ENCODE peak calls at places on chromosomes 4 and X, in six cellular contexts. U, A, W, F, K and L are unnamed samples.

GRCh38 chr4:13963601-13964000 is 336.1 kb upstream of the BOD1L1 start:
- DNase-seq in K (no peak), W (no peak), A (peak; percentile 62), F (peak; percentile 61), U (no peak), L (no peak)

GRCh38 chrX:1222511-1223252 is 10.2 kb upstream of the CRLF2 start:
- DNase-seq in U (no peak), W (no peak), A (peak; percentile 58), K (no peak), F (no peak), L (no peak)

GRCh38 chr4:176222149-176222548 is 26.8 kb upstream of the SPATA4 start:
- DNase-seq in W (no peak), F (no peak), A (no peak), K (no peak), U (no peak), L (no peak)

GRCh38 chr4:86307432-86307831 is 52.4 kb downstream of the MAPK10 start:
- DNase-seq in K (no peak), F (peak; percentile 14), W (no peak), U (no peak), A (peak; percentile 68), L (no peak)

GRCh38 chr4:140186651-140187315 is 32.8 kb upstream of the MAML3 start:
- DNase-seq in U (peak; percentile 66), K (no peak), F (peak; percentile 66), A (peak; percentile 59), W (no peak), L (peak; percentile 93)

GRCh38 chr4:104429150-104429741 is 65.4 kb downstream of the CXXC4 start:
- DNase-seq in W (no peak), K (no peak), F (no peak), A (no peak), U (no peak), L (no peak)

GRCh38 chr4:24805566-24805965 is 10.2 kb downstream of the SOD3 start:
- DNase-seq in W (no peak), K (no peak), U (no peak), F (no peak), A (no peak), L (no peak)

GRCh38 chr4:174120446-174121142 is 162.9 kb downstream of the FBXO8 start:
- DNase-seq in U (peak; percentile 72), F (peak; percentile 54), W (no peak), A (peak; percentile 88), K (no peak), L (peak; percentile 32)

GRCh38 chr4:74311696-74312313 is 3.5 kb downstream of the EPGN start:
- DNase-seq in A (peak; percentile 83), K (no peak), W (no peak), U (peak; percentile 78), F (peak; percentile 39), L (peak; percentile 61)

GRCh38 chr4:32884198-32884597 is 2164.0 kb downstream of the PCDH7 start:
- DNase-seq in F (peak; percentile 24), U (no peak), K (no peak), A (no peak), W (no peak), L (no peak)

GRCh38 chr4:124783847-124784246 is 71.3 kb upstream of the ANKRD50 start:
- DNase-seq in U (no peak), K (no peak), F (peak; percentile 28), W (no peak), A (peak; percentile 71), L (no peak)

GRCh38 chr4:4519296-4519898 is 22.5 kb downstream of the STX18 start:
- DNase-seq in U (no peak), K (no peak), F (no peak), A (peak; percentile 36), W (no peak), L (peak; percentile 16)

GRCh38 chr4:145056325-145057130 is 41.5 kb downstream of the ANAPC10 start:
- DNase-seq in K (no peak), A (no peak), W (no peak), F (no peak), U (no peak), L (no peak)

GRCh38 chr4:170090667-170091052 is 904 bp upstream of the AADAT start:
- DNase-seq in A (peak; percentile 36), K (no peak), F (peak; percentile 29), U (no peak), W (no peak), L (peak; percentile 3)

GRCh38 chr4:147754037-147754445 is 22.2 kb downstream of the ARHGAP10 start:
- DNase-seq in A (peak; percentile 92), U (no peak), F (peak; percentile 95), W (no peak), K (no peak), L (no peak)

GRCh38 chrX:134431894-134432293 is 28.1 kb upstream of the HPRT1 start:
- DNase-seq in U (no peak), W (no peak), A (peak; percentile 72), K (no peak), F (peak; percentile 39), L (no peak)

GRCh38 chr4:112517067-112517588 is 1.1 kb upstream of the NEUROG2 start:
- DNase-seq in F (no peak), U (no peak), A (no peak), K (no peak), W (no peak), L (no peak)

GRCh38 chr4:128528793-128529553 is 241.4 kb upstream of the PGRMC2 start:
- DNase-seq in W (no peak), U (peak; percentile 74), K (no peak), A (peak; percentile 100), F (peak; percentile 100), L (no peak)

GRCh38 chr4:6342530-6343293 is 73.1 kb downstream of the WFS1 start:
- DNase-seq in F (peak; percentile 13), W (peak; percentile 70), U (no peak), K (no peak), A (peak; percentile 38), L (no peak)